ENCODE peak calls at places on chromosomes 11 and 22, in six cellular contexts. X, W, I, V, M and H are unnamed samples.

GRCh38 chr22:30984317-30984716 is 15.3 kb downstream of the TUG1 start:
- DNase-seq in I (no peak), V (no peak), X (no peak), W (no peak), M (no peak), H (no peak)

GRCh38 chr11:112132737-112133136 is 31.2 kb downstream of the IL18 start:
- DNase-seq in W (no peak), M (no peak), I (no peak), X (no peak), V (no peak), H (peak; percentile 22)

GRCh38 chr11:73321342-73322110 is 13.4 kb downstream of the ARHGEF17 start:
- DNase-seq in V (peak; percentile 46), I (peak; percentile 65), W (peak; percentile 65), M (no peak), X (no peak), H (peak; percentile 66)

GRCh38 chr11:108242422-108242821 is 19.6 kb downstream of the ATM start:
- DNase-seq in X (no peak), V (no peak), M (no peak), I (no peak), W (no peak), H (no peak)

GRCh38 chr11:94525933-94526332 is 13.7 kb downstream of the C11orf97 start:
- DNase-seq in X (no peak), I (peak; percentile 79), W (no peak), M (no peak), V (peak; percentile 78), H (no peak)

GRCh38 chr11:95716266-95716665 is 73.3 kb downstream of the FAM76B start:
- DNase-seq in I (peak; percentile 27), W (no peak), V (no peak), X (no peak), M (no peak), H (peak; percentile 80)

GRCh38 chr11:118283756-118284350 is 19.8 kb upstream of the MPZL2 start:
- DNase-seq in V (no peak), W (no peak), X (no peak), I (no peak), M (no peak), H (no peak)

GRCh38 chr11:15685311-15685710 is 570.6 kb downstream of the INSC start:
- DNase-seq in V (no peak), X (no peak), I (no peak), M (no peak), W (no peak), H (no peak)

GRCh38 chr11:10233581-10233980 is 60.4 kb downstream of the SBF2 start:
- DNase-seq in M (no peak), W (no peak), V (no peak), I (peak; percentile 54), X (peak; percentile 39), H (no peak)

GRCh38 chr11:122632178-122632824 is 23.2 kb upstream of the UBASH3B start:
- DNase-seq in V (no peak), I (peak; percentile 18), M (no peak), W (no peak), X (no peak), H (no peak)

GRCh38 chr11:92153542-92153941 is 71.1 kb upstream of the FAT3 start:
- DNase-seq in V (no peak), M (no peak), I (no peak), W (no peak), X (no peak), H (no peak)

GRCh38 chr11:10993186-10993585 is 135.3 kb upstream of the ZBED5 start:
- DNase-seq in X (no peak), V (no peak), I (no peak), W (no peak), M (no peak), H (no peak)

GRCh38 chr11:60932605-60933346 is 8.5 kb downstream of the TMEM132A start:
- DNase-seq in W (no peak), V (no peak), I (no peak), M (no peak), X (no peak), H (no peak)

GRCh38 chr11:78841451-78842060 is 266.9 kb upstream of the NARS2 start:
- DNase-seq in X (no peak), M (no peak), V (no peak), I (no peak), W (no peak), H (no peak)

GRCh38 chr11:73384871-73385692 is 8.9 kb downstream of the RELT start:
- DNase-seq in X (no peak), M (no peak), I (peak; percentile 18), V (peak; percentile 24), W (no peak), H (peak; percentile 97)

GRCh38 chr11:57131080-57131790 is 50.5 kb upstream of the LRRC55 start:
- DNase-seq in I (peak; percentile 8), W (peak; percentile 60), X (no peak), M (peak; percentile 33), V (peak; percentile 44), H (peak; percentile 15)

GRCh38 chr11:118017631-118018315 is 31.6 kb downstream of the IL10RA start:
- DNase-seq in V (no peak), I (no peak), W (no peak), X (no peak), M (no peak), H (no peak)

GRCh38 chr11:133924661-133925060 is 32.1 kb downstream of the IGSF9B start:
- DNase-seq in V (no peak), I (no peak), W (no peak), M (no peak), X (no peak), H (no peak)

GRCh38 chr11:44527476-44527875 is 38.0 kb upstream of the CD82 start:
- DNase-seq in X (no peak), W (no peak), I (no peak), M (no peak), V (no peak), H (no peak)

GRCh38 chr11:105220175-105220574 is 80.6 kb upstream of the CARD18 start:
- DNase-seq in I (no peak), X (no peak), V (no peak), M (no peak), W (no peak), H (peak; percentile 55)

GRCh38 chr11:105215528-105215927 is 76.0 kb upstream of the CARD18 start:
- DNase-seq in W (no peak), I (no peak), V (no peak), M (no peak), X (no peak), H (no peak)

GRCh38 chr11:105224859-105225258 is 85.3 kb upstream of the CARD18 start:
- DNase-seq in M (no peak), V (no peak), I (no peak), X (no peak), W (no peak), H (no peak)

GRCh38 chr11:105219670-105220069 is 80.1 kb upstream of the CARD18 start:
- DNase-seq in X (no peak), I (no peak), W (no peak), M (no peak), V (no peak), H (no peak)

GRCh38 chr11:105219269-105219668 is 79.7 kb upstream of the CARD18 start:
- DNase-seq in V (no peak), I (no peak), M (no peak), W (no peak), X (no peak), H (peak; percentile 17)
- TF ChIP-seq CTCF in V (no peak), I (no peak), M (no peak), W (no peak), X (peak; percentile 10), H (peak; percentile 37)

DNA sequence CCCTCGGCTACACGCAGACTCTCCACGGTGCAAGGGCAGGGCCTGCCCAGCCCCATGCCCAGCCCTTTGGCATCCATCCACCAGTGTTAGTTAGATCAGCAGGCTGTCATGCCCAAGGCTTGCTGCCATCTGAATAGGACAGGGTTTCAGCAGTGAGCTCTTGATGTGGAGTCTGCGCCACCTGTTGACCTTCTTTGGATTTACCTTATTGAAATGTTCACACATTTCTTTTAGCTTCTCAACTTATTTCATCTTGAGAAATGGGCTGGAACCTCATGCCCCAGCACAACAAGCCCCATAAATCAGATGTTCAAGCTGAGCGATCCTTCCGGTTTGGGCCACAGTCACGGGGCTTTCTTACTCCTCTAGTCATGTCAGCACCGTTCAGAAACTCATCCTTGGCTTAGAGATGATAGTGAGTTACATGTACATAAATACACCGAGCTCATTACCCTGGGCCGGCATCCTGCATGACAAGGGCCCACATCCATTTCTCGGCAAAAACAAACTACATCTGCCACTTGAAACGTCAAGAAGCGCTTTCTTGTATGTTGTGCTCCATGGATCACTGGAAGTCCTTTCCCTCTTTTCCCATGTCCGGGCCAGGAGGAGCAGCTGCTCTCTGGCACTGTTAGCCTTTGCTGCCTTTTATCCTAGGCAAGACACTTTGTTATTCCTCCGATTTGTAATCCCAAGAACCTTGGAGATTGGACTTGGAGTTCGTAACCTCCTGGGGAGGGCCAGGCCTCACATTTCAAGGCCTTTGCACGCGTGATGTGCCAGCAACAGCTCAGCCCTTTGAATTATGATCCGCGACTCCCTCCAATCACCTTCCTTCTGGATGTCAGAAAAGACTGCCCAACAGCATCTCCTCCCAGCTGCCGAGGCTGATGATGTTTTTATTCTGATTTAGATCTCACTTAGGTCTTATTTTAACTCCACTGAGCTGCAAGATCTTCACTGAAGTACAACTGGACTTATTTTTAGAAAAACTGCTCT is 61.9 kb downstream of the PARVB start:
- DNase-seq in I (peak; percentile 69), X (peak; percentile 52), V (peak; percentile 83), M (no peak), W (peak; percentile 39), H (peak; percentile 60)
- TF ChIP-seq CTCF in I (peak; percentile 52), X (peak; percentile 56), V (peak; percentile 37), M (peak; percentile 54), W (peak; percentile 54), H (peak; percentile 28)

DNA sequence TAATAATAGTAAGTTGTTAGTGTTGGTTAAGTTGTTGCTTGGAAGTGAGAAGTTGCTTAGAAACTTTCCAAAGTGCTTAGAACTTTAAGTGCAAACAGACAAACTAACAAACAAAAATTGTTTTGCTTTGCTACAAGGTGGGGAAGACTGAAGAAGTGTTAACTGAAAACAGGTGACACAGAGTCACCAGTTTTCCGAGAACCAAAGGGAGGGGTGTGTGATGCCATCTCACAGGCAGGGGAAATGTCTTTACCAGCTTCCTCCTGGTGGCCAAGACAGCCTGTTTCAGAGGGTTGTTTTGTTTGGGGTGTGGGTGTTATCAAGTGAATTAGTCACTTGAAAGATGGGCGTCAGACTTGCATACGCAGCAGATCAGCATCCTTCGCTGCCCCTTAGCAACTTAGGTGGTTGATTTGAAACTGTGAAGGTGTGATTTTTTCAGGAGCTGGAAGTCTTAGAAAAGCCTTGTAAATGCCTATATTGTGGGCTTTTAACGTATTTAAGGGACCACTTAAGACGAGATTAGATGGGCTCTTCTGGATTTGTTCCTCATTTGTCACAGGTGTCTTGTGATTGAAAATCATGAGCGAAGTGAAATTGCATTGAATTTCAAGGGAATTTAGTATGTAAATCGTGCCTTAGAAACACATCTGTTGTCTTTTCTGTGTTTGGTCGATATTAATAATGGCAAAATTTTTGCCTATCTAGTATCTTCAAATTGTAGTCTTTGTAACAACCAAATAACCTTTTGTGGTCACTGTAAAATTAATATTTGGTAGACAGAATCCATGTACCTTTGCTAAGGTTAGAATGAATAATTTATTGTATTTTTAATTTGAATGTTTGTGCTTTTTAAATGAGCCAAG is 2.7 kb downstream of the NEAT1 start:
- DNase-seq in W (no peak), X (peak; percentile 42), V (peak; percentile 58), I (peak; percentile 82), M (no peak), H (peak; percentile 90)
- TF ChIP-seq CTCF in W (no peak), X (no peak), V (no peak), I (peak; percentile 7), M (peak; percentile 29), H (no peak)

DNA sequence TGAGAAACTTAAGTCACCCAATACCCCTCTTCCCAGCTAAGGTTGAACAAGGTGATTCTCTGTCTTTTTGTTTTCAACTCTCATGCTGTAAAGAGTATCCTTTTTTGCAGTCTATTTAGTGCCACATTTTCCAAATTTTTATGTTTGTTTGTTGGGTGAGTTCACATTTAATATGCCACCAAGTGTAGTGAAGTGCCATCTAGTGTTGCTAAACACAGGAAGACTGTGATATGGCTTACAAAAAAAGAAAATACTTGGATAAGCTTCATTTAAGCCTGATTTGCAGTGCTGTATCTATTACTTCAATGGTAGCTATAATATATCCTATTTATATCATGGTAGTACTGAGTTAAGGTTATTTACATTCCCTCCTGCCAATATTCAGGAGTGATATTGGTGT is 319.2 kb upstream of the CHORDC1 start:
- DNase-seq in I (no peak), X (no peak), V (no peak), W (no peak), M (no peak), H (no peak)
- TF ChIP-seq CTCF in I (no peak), X (no peak), V (no peak), W (no peak), M (no peak), H (no peak)